ENCODE peak calls at places on chromosomes 11 and 22, in five cellular contexts. B is fibroblast of the conjunctiva, L is astrocyte of the cerebellum, M is AG04450, T is A549. H is an unnamed sample.

GRCh38 chr11:134386945-134387344 is 25.1 kb downstream of the B3GAT1 start:
- DNase-seq in B (no peak), L (no peak), M (no peak), T (no peak), H (no peak)

GRCh38 chr11:69312418-69313399 is 18.8 kb downstream of the MYEOV start:
- DNase-seq in B (no peak), L (no peak), M (no peak), T (no peak), H (no peak)

GRCh38 chr11:47863189-47863892 is 15.2 kb upstream of the NUP160 start:
- DNase-seq in B (peak), L (peak), M (peak), T (no peak), H (peak)

GRCh38 chr11:12086271-12087074 is 23.9 kb upstream of the MICAL2 start:
- DNase-seq in B (no peak), L (peak), M (peak), T (peak), H (peak)

GRCh38 chr22:45602004-45602733 is 69.5 kb upstream of the ATXN10 start:
- DNase-seq in B (no peak), L (no peak), M (no peak), T (no peak), H (no peak)

GRCh38 chr22:41482319-41482935 is 13.5 kb downstream of the ACO2 start:
- DNase-seq in B (peak), L (no peak), M (no peak), T (no peak), H (no peak)

GRCh38 chr11:2775083-2775625 is 75.4 kb upstream of the KCNQ1OT1 start:
- DNase-seq in B (no peak), L (no peak), M (no peak), T (no peak), H (no peak)

GRCh38 chr11:114440121-114440860 is 1.0 kb downstream of the REXO2 start:
- DNase-seq in B (no peak), L (no peak), M (no peak), T (no peak), H (no peak)

GRCh38 chr11:8256271-8257002 is 7.2 kb downstream of the LMO1 start:
- DNase-seq in B (no peak), L (no peak), M (no peak), T (no peak), H (no peak)